ENCODE peak calls at places on chromosomes 12 and 14, in five cellular contexts. C, K, G, P and F are unnamed samples.

GRCh38 chr14:73461478-73462077 is 3.2 kb upstream of the NUMB start:
- DNase-seq in C (no peak), K (no peak), G (no peak), P (no peak), F (no peak)

GRCh38 chr12:47767197-47767724 is 5.8 kb upstream of the SLC48A1 start:
- DNase-seq in C (peak), K (peak), G (no peak), P (peak), F (no peak)

GRCh38 chr12:9869307-9870161 is at the start of gene CLEC2B:
- DNase-seq in C (no peak), K (no peak), G (no peak), P (no peak), F (no peak)

GRCh38 chr12:5789469-5789968 is 155.5 kb downstream of the ANO2 start:
- DNase-seq in C (no peak), K (no peak), G (no peak), P (no peak), F (no peak)

GRCh38 chr14:85575617-85575898 is 45.6 kb downstream of the FLRT2 start:
- DNase-seq in C (no peak), K (no peak), G (no peak), P (no peak), F (no peak)

GRCh38 chr14:91119556-91120311 is 5.9 kb downstream of the DGLUCY start:
- DNase-seq in C (no peak), K (no peak), G (no peak), P (no peak), F (no peak)

GRCh38 chr14:101176535-101177205 is 273.1 kb upstream of the RTL1 start:
- DNase-seq in C (no peak), K (no peak), G (no peak), P (no peak), F (no peak)

GRCh38 chr14:38405851-38406630 is 150.1 kb upstream of the CLEC14A start:
- DNase-seq in C (no peak), K (no peak), G (no peak), P (peak), F (peak)

GRCh38 chr12:15829255-15829654 is 40.1 kb upstream of the EPS8 start:
- DNase-seq in C (no peak), K (no peak), G (no peak), P (no peak), F (no peak)

GRCh38 chr12:116186482-116187157 is 90.9 kb downstream of the MED13L start:
- DNase-seq in C (no peak), K (no peak), G (no peak), P (no peak), F (no peak)